ENCODE peak calls at places on chromosomes 13 and 19, in six cellular contexts. Y is lung, L is GM20000, O is mesothelial cell of epicardium, X is type B pancreatic cell, G is choroid plexus epithelial cell. D is an unnamed sample.
A peak's percentile ranks its signal among the peaks of the same experiment; 100 is the strongest.

GRCh38 chr13:40221460-40222201 is 444.8 kb downstream of the FOXO1 start:
- DNase-seq in L (no peak), G (peak; percentile 99), O (no peak), Y (no peak), X (no peak), D (peak; percentile 29)

GRCh38 chr19:3606690-3607289 is at the start of gene TBXA2R:
- DNase-seq in O (no peak), Y (peak; percentile 55), G (peak; percentile 58), L (peak; percentile 91), X (no peak), D (peak; percentile 33)

GRCh38 chr13:26220575-26220974 is 1.5 kb downstream of the RNF6 start:
- DNase-seq in O (no peak), L (no peak), G (peak; percentile 74), Y (no peak), X (no peak), D (no peak)

GRCh38 chr13:80048802-80049201 is 292.1 kb downstream of the SPRY2 start:
- DNase-seq in X (no peak), G (peak; percentile 99), O (no peak), L (peak; percentile 69), Y (peak; percentile 74), D (no peak)

GRCh38 chr13:112066624-112067004 is 335 bp upstream of the SOX1 start:
- DNase-seq in X (no peak), G (no peak), Y (no peak), L (no peak), O (no peak), D (no peak)

GRCh38 chr19:40612831-40613668 is 11.9 kb downstream of the LTBP4 start:
- DNase-seq in O (no peak), G (peak; percentile 79), X (no peak), L (peak; percentile 88), Y (peak; percentile 78), D (peak; percentile 37)

GRCh38 chr13:62022369-62022768 is 606.7 kb upstream of the PCDH20 start:
- DNase-seq in X (no peak), G (no peak), O (no peak), L (no peak), Y (no peak), D (no peak)

GRCh38 chr13:28326081-28326480 is 168.8 kb downstream of the FLT1 start:
- DNase-seq in O (no peak), L (no peak), X (no peak), G (no peak), Y (no peak), D (no peak)

GRCh38 chr19:55419089-55419488 is 11.5 kb upstream of the UBE2S start:
- DNase-seq in X (no peak), L (no peak), O (no peak), G (no peak), Y (no peak), D (no peak)

GRCh38 chr19:8673281-8673891 is 25.2 kb downstream of the ACTL9 start:
- DNase-seq in Y (no peak), O (no peak), G (no peak), X (no peak), L (no peak), D (no peak)

GRCh38 chr13:54194233-54195024 is 1165.8 kb downstream of the OLFM4 start:
- DNase-seq in X (no peak), L (no peak), Y (no peak), O (no peak), G (no peak), D (no peak)

GRCh38 chr19:49398931-49399330 is 10.9 kb downstream of the KASH5 start:
- DNase-seq in O (no peak), Y (no peak), L (no peak), X (no peak), G (no peak), D (no peak)

GRCh38 chr13:87138856-87139255 is 532.3 kb upstream of the SLITRK5 start:
- DNase-seq in X (no peak), L (no peak), O (no peak), G (no peak), Y (no peak), D (no peak)

GRCh38 chr19:11737964-11738745 is 591 bp downstream of the ZNF823 start:
- DNase-seq in G (peak; percentile 18), X (peak; percentile 68), Y (peak; percentile 70), O (peak; percentile 31), L (peak; percentile 70), D (peak; percentile 29)

GRCh38 chr19:29785955-29786589 is 25.7 kb upstream of the CCNE1 start:
- DNase-seq in X (no peak), G (no peak), Y (no peak), L (peak; percentile 55), O (no peak), D (no peak)
- TF ChIP-seq CTCF in X (peak; percentile 37), G (peak; percentile 24), Y (no peak), L (peak; percentile 23), O (no peak), D (no peak)

DNA sequence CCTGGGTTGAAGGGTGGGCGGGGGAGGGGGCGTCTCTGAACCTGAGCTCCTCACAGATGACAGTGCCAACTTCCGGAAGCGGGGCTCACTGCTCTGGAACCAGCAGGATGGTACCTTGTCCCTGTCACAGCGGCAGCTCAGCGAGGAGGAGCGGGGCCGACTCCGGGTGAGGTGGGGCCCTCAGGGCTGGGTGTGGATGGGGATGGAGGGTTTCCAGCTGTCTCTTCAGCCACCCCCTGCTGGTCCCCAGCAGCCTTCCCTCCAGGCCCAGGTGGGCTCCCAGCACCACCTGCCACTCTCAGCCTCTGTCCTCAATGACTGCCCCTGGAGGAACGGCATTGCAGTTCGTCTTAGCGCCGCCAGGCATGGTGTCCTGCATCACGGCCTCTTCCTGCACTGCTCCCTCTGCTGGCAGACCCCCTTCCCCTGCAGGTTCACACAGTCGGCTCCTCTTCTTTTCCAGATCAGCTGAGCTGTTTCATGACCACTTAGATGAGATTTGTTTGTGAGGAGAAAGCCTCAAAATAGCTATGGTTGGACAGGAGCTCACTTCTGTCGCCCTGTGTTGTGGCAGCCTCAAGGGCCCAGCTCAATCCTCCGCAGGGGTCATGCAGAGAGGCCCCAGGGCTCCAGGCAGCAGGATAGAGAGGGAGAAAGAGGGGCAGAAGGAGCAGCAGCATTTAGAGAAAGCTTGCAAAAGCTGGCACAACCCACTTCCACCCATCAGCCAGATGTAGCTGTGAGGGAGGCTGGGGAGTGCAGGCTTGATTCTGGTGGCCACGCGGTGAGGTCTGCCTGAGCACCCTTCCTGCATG is 2.5 kb upstream of the GARIN5A start:
- DNase-seq in O (no peak), X (no peak), G (peak; percentile 63), Y (no peak), L (no peak), D (no peak)
- TF ChIP-seq CTCF in O (peak; percentile 9), X (peak; percentile 65), G (peak; percentile 77), Y (no peak), L (peak; percentile 11), D (no peak)

GRCh38 chr13:97723655-97724054 is 229.8 kb upstream of the IPO5 start:
- DNase-seq in X (no peak), Y (peak; percentile 69), O (no peak), G (no peak), L (no peak), D (no peak)
- TF ChIP-seq CTCF in X (no peak), Y (no peak), O (no peak), G (no peak), L (no peak), D (no peak)

DNA sequence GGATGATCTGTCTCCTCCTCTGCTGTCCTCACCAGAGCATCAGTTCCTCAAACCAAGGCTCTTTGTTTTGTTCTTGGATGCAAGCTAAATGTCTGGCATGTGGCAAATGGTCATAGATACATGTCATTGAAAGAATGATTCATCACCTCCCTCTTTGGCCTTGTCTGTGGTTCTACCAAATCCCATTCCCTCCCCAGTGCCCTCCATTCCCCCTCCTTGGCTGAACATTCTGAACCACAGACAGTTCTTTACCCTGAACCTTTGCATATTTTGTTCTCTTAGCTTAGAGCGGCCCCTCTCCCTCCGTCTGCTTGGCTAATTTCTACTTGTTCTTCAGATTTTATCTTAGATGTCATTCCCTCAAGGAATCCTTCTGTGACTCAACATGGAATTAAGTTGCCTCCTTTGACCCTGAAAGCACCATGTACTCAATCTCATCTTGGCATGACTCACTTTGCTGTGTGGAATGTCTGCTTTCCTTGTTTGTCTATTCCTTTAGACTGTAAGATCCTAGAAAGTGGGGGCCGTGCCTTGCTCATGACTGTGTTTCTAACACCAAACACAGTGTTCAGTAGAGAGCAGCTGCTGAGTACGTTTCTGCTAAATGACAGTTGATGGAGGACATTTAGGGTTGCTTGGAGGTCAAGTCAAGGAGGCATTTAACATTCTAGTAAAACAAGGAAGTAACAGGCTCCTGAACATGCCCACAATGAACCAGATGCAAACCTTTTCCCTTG is 8.1 kb downstream of the ALOX5AP start:
- DNase-seq in L (no peak), G (peak; percentile 98), X (no peak), Y (peak; percentile 44), O (no peak), D (peak; percentile 35)
- TF ChIP-seq CTCF in L (no peak), G (peak; percentile 16), X (no peak), Y (no peak), O (no peak), D (no peak)

GRCh38 chr19:2479556-2480194 is 3.7 kb downstream of the GADD45B start:
- DNase-seq in G (no peak), L (no peak), Y (no peak), X (no peak), O (no peak), D (no peak)
- TF ChIP-seq CTCF in G (peak; percentile 44), L (peak; percentile 42), Y (no peak), X (peak; percentile 55), O (no peak), D (no peak)

GRCh38 chr19:15305582-15306334 is 26.6 kb downstream of the BRD4 start:
- DNase-seq in Y (no peak), L (no peak), O (no peak), X (no peak), G (no peak), D (no peak)
- TF ChIP-seq CTCF in Y (no peak), L (no peak), O (no peak), X (no peak), G (no peak), D (no peak)

GRCh38 chr19:37309834-37310575 is 60.9 kb upstream of the ZNF527 start:
- DNase-seq in L (no peak), G (no peak), X (no peak), Y (no peak), O (no peak), D (no peak)
- TF ChIP-seq CTCF in L (peak; percentile 24), G (no peak), X (peak; percentile 54), Y (no peak), O (no peak), D (no peak)

GRCh38 chr13:93810264-93810663 is 583.7 kb downstream of the GPC6 start:
- DNase-seq in L (no peak), O (no peak), Y (no peak), G (no peak), X (no peak), D (no peak)

GRCh38 chr13:93818345-93818744 is 591.7 kb downstream of the GPC6 start:
- DNase-seq in L (no peak), O (no peak), X (no peak), Y (no peak), G (no peak), D (no peak)

GRCh38 chr13:93819331-93819730 is 592.7 kb downstream of the GPC6 start:
- DNase-seq in X (no peak), G (no peak), L (no peak), Y (no peak), O (no peak), D (no peak)

GRCh38 chr13:93814658-93815057 is 588.1 kb downstream of the GPC6 start:
- DNase-seq in O (no peak), X (no peak), L (no peak), Y (no peak), G (no peak), D (no peak)
- TF ChIP-seq CTCF in O (no peak), X (no peak), L (no peak), Y (no peak), G (no peak), D (no peak)